ENCODE peak calls at places on chromosome X, in four cellular contexts. One of them, this sample, is unnamed.
A peak's percentile ranks its signal among the peaks of the same experiment; 100 is the strongest.

GRCh38 chrX:107025538-107025937 is 25.5 kb upstream of the MORC4 start:
- DNase-seq in H1: no peak
- DNase-seq in HepG2: peak; percentile 12
- DNase-seq in NT2/D1: peak; percentile 18
- DNase-seq in this sample: peak; percentile 50

GRCh38 chrX:47283015-47283771 is 50.4 kb downstream of the USP11 start:
- DNase-seq in H1: no peak
- DNase-seq in HepG2: peak; percentile 6
- DNase-seq in NT2/D1: no peak
- DNase-seq in this sample: peak; percentile 58

GRCh38 chrX:1451676-1452496 is 823 bp downstream of the ASMTL start:
- DNase-seq in H1: no peak
- DNase-seq in HepG2: no peak
- DNase-seq in NT2/D1: no peak
- DNase-seq in this sample: no peak

GRCh38 chrX:135434258-135435138 is 12.8 kb downstream of the SMIM10L2A start:
- DNase-seq in H1: no peak
- DNase-seq in HepG2: no peak
- DNase-seq in NT2/D1: no peak
- DNase-seq in this sample: no peak

GRCh38 chrX:45758319-45758718 is 557.6 kb upstream of the DIPK2B start:
- DNase-seq in H1: no peak
- DNase-seq in HepG2: no peak
- DNase-seq in NT2/D1: no peak
- DNase-seq in this sample: no peak

GRCh38 chrX:134520860-134521390 is 61.0 kb downstream of the HPRT1 start:
- DNase-seq in H1: no peak
- DNase-seq in HepG2: peak; percentile 34
- DNase-seq in NT2/D1: peak; percentile 39
- DNase-seq in this sample: peak; percentile 64

GRCh38 chrX:48470110-48470832 is at the start of gene SLC38A5:
- DNase-seq in H1: no peak
- DNase-seq in HepG2: peak; percentile 60
- DNase-seq in NT2/D1: no peak
- DNase-seq in this sample: no peak

GRCh38 chrX:115940888-115941332 is 229.6 kb upstream of the AGTR2 start:
- DNase-seq in H1: peak; percentile 17
- DNase-seq in HepG2: peak; percentile 83
- DNase-seq in NT2/D1: peak; percentile 59
- DNase-seq in this sample: peak; percentile 83

GRCh38 chrX:83469551-83469950 is 38.5 kb upstream of the POU3F4 start:
- DNase-seq in H1: no peak
- DNase-seq in HepG2: peak; percentile 6
- DNase-seq in NT2/D1: peak; percentile 27
- DNase-seq in this sample: peak; percentile 26

GRCh38 chrX:133048751-133049150 is 48.2 kb downstream of the USP26 start:
- DNase-seq in H1: no peak
- DNase-seq in HepG2: no peak
- DNase-seq in NT2/D1: no peak
- DNase-seq in this sample: no peak

GRCh38 chrX:133054761-133055385 is 42.0 kb downstream of the USP26 start:
- DNase-seq in H1: no peak
- DNase-seq in HepG2: no peak
- DNase-seq in NT2/D1: no peak
- DNase-seq in this sample: no peak

GRCh38 chrX:133056341-133056740 is 40.6 kb downstream of the USP26 start:
- DNase-seq in H1: no peak
- DNase-seq in HepG2: no peak
- DNase-seq in NT2/D1: no peak
- DNase-seq in this sample: no peak

GRCh38 chrX:133053854-133054565 is 42.9 kb downstream of the USP26 start:
- DNase-seq in H1: no peak
- DNase-seq in HepG2: no peak
- DNase-seq in NT2/D1: no peak
- DNase-seq in this sample: no peak
- TF ChIP-seq SUZ12 in H1: no peak
- TF ChIP-seq SUZ12 in HepG2: no peak
- TF ChIP-seq SUZ12 in NT2/D1: no peak
- TF ChIP-seq SUZ12 in this sample: no peak

GRCh38 chrX:154437971-154438893 is 1.3 kb downstream of the GDI1 start:
- DNase-seq in H1: no peak
- DNase-seq in HepG2: no peak
- DNase-seq in NT2/D1: no peak
- DNase-seq in this sample: no peak
- TF ChIP-seq SUZ12 in H1: no peak
- TF ChIP-seq SUZ12 in HepG2: no peak
- TF ChIP-seq SUZ12 in NT2/D1: no peak
- TF ChIP-seq SUZ12 in this sample: no peak

DNA sequence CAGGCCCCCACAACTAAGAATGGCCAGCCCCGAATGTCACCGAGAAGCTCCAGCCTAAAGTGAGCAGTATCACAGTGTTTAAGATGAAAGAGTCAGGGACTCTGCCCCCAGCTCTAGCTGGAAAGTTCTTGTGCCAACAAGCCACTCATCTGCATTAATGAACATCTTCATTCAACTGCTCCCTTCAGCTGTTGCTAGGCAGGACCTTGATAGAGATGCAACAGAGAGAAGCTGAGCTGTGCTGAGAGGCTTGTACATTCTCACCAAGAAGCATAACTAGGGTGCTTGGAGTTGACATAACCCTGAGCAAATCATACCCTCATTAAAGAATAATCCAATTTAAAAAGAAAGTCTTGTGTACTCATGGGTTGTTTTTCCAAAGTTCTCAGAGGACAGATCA is 63.3 kb downstream of the ATXN3L start:
- DNase-seq in H1: no peak
- DNase-seq in HepG2: no peak
- DNase-seq in NT2/D1: no peak
- DNase-seq in this sample: no peak
- TF ChIP-seq SUZ12 in H1: no peak
- TF ChIP-seq SUZ12 in HepG2: no peak
- TF ChIP-seq SUZ12 in NT2/D1: no peak
- TF ChIP-seq SUZ12 in this sample: no peak

GRCh38 chrX:74419861-74420193 is 1.5 kb upstream of the SLC16A2 start:
- DNase-seq in H1: no peak
- DNase-seq in HepG2: no peak
- DNase-seq in NT2/D1: no peak
- DNase-seq in this sample: peak; percentile 19

GRCh38 chrX:74421181-74422028 is at the start of gene SLC16A2:
- DNase-seq in H1: no peak
- DNase-seq in HepG2: no peak
- DNase-seq in NT2/D1: peak; percentile 55
- DNase-seq in this sample: peak; percentile 70

GRCh38 chrX:74422029-74422352 is 698 bp downstream of the SLC16A2 start:
- DNase-seq in H1: no peak
- DNase-seq in HepG2: no peak
- DNase-seq in NT2/D1: no peak
- DNase-seq in this sample: no peak

GRCh38 chrX:74422576-74423288 is 1.4 kb downstream of the SLC16A2 start:
- DNase-seq in H1: no peak
- DNase-seq in HepG2: peak; percentile 4
- DNase-seq in NT2/D1: peak; percentile 57
- DNase-seq in this sample: peak; percentile 58

GRCh38 chrX:74420194-74421035 is 878 bp upstream of the SLC16A2 start:
- DNase-seq in H1: peak; percentile 33
- DNase-seq in HepG2: no peak
- DNase-seq in NT2/D1: no peak
- DNase-seq in this sample: peak; percentile 58
- TF ChIP-seq SUZ12 in H1: peak; percentile 7
- TF ChIP-seq SUZ12 in HepG2: no peak
- TF ChIP-seq SUZ12 in NT2/D1: no peak
- TF ChIP-seq SUZ12 in this sample: no peak

GRCh38 chrX:73581002-73581628 is 18.1 kb downstream of the CHIC1 start:
- DNase-seq in H1: no peak
- DNase-seq in HepG2: no peak
- DNase-seq in NT2/D1: no peak
- DNase-seq in this sample: peak; percentile 8

DNA sequence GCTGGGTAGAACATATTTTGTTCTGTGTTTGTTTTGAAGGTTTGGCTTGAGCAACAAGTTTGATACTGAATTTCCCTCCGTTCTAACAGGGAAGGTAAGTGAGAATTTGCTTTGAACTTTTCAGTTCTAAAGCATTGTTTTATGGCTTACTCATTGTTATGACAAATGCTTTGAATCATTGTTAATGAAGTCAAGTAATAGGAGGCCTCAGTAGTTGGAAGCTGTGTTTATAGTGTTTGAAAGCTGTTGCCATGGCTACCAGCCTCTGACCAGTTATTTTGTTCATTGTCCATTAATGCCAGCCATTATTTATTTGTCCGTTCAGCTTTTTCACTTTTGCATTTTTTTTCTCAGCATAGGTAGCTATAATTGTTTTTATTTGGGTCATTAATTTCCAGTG is 14.4 kb downstream of the CHIC1 start:
- DNase-seq in H1: no peak
- DNase-seq in HepG2: no peak
- DNase-seq in NT2/D1: no peak
- DNase-seq in this sample: no peak
- TF ChIP-seq SUZ12 in H1: no peak
- TF ChIP-seq SUZ12 in HepG2: no peak
- TF ChIP-seq SUZ12 in NT2/D1: no peak
- TF ChIP-seq SUZ12 in this sample: no peak

DNA sequence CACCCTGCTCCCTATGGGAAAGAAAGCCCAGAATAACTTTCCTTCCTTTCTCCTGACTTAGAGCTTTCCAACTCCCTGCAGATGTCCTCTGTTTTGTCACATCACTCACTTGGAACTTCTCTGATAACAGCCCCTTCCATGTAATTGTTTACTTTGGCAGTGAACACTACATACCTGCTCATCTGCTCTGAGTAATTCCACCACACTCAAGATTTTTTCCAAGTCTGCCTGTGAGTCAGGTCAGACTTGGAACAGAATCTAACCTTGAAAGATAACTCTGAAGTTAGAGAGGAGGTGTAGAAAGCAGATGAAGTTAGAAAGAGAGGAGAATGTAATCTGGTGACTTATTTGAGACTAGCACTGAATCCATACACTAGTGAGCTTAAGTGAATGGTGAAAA is 7.4 kb downstream of the MAGEB10 start:
- DNase-seq in H1: no peak
- DNase-seq in HepG2: no peak
- DNase-seq in NT2/D1: no peak
- DNase-seq in this sample: no peak
- TF ChIP-seq SUZ12 in H1: no peak
- TF ChIP-seq SUZ12 in HepG2: no peak
- TF ChIP-seq SUZ12 in NT2/D1: no peak
- TF ChIP-seq SUZ12 in this sample: no peak

GRCh38 chrX:69158166-69159040 is 6.8 kb downstream of the PJA1 start:
- DNase-seq in H1: no peak
- DNase-seq in HepG2: peak; percentile 23
- DNase-seq in NT2/D1: no peak
- DNase-seq in this sample: peak; percentile 69
- TF ChIP-seq SUZ12 in H1: no peak
- TF ChIP-seq SUZ12 in HepG2: no peak
- TF ChIP-seq SUZ12 in NT2/D1: no peak
- TF ChIP-seq SUZ12 in this sample: no peak